ENCODE peak calls at places on chromosomes 13 and 19, in four cellular contexts. Q, U, S and F are unnamed samples.

GRCh38 chr13:103009061-103009840 is 57.0 kb downstream of the SLC10A2 start:
- DNase-seq in S (no peak), U (no peak), Q (no peak), F (no peak)

GRCh38 chr19:46374526-46375475 is 27.9 kb downstream of the PPP5C start:
- DNase-seq in Q (no peak), U (no peak), S (no peak), F (no peak)

GRCh38 chr19:4390017-4390861 is 10.1 kb downstream of the SH3GL1 start:
- DNase-seq in Q (no peak), U (no peak), S (no peak), F (no peak)

GRCh38 chr19:9865732-9866627 is 30.9 kb downstream of the PIN1 start:
- DNase-seq in S (no peak), Q (no peak), U (no peak), F (no peak)

GRCh38 chr19:12749938-12750521 is 1.6 kb upstream of the BEST2 start:
- DNase-seq in U (peak; percentile 42), S (no peak), Q (no peak), F (no peak)

GRCh38 chr13:59750860-59751259 is 412.9 kb downstream of the DIAPH3 start:
- DNase-seq in S (peak; percentile 60), U (no peak), Q (no peak), F (no peak)

GRCh38 chr19:42198676-42199439 is 18.6 kb downstream of the DEDD2 start:
- DNase-seq in U (no peak), Q (no peak), S (no peak), F (no peak)

GRCh38 chr19:47226426-47227346 is 4.3 kb downstream of the BBC3 start:
- DNase-seq in U (peak; percentile 86), Q (no peak), S (peak; percentile 60), F (no peak)

GRCh38 chr19:46732966-46733692 is 12.7 kb upstream of the FKRP start:
- DNase-seq in S (no peak), U (no peak), Q (no peak), F (no peak)

GRCh38 chr19:4279530-4280422 is 710 bp downstream of the SHD start:
- DNase-seq in Q (no peak), S (no peak), U (no peak), F (no peak)

GRCh38 chr13:37027639-37028038 is 27.1 kb downstream of the EXOSC8 start:
- DNase-seq in S (no peak), U (no peak), Q (no peak), F (no peak)